ENCODE peak calls at places on chromosomes 16 and 17, in seven cellular contexts. T, G, R, B, J, S and E are unnamed samples.
A peak's percentile ranks its signal among the peaks of the same experiment; 100 is the strongest.

GRCh38 chr17:42407289-42407836 is 15.7 kb downstream of the CAVIN1 start:
- DNase-seq in R (peak; percentile 76), G (peak; percentile 96), S (peak; percentile 89), T (peak; percentile 96), J (peak; percentile 82), B (peak; percentile 89), E (peak; percentile 67)

GRCh38 chr17:58302919-58303551 is 22.3 kb upstream of the MPO start:
- DNase-seq in J (no peak), R (no peak), S (no peak), T (no peak), G (no peak), B (no peak), E (no peak)

GRCh38 chr16:29789775-29790182 is 772 bp upstream of the KIF22 start:
- DNase-seq in R (no peak), B (no peak), G (no peak), S (no peak), J (no peak), T (no peak), E (no peak)

GRCh38 chr16:16190546-16190945 is 32.7 kb downstream of the ABCC6 start:
- DNase-seq in R (no peak), S (no peak), B (no peak), G (no peak), J (no peak), T (no peak), E (no peak)

GRCh38 chr16:55471448-55472097 is 7.4 kb upstream of the MMP2 start:
- DNase-seq in G (no peak), J (no peak), S (no peak), R (peak; percentile 40), B (no peak), T (no peak), E (no peak)

GRCh38 chr16:27402964-27403600 is 1.1 kb downstream of the IL21R start:
- DNase-seq in S (peak; percentile 53), G (no peak), J (no peak), B (no peak), R (no peak), T (no peak), E (no peak)

GRCh38 chr17:19707728-19708221 is 8.6 kb downstream of the SLC47A2 start:
- DNase-seq in T (no peak), R (no peak), S (peak; percentile 48), J (peak; percentile 47), G (no peak), B (no peak), E (no peak)

GRCh38 chr17:44928950-44929720 is 13.8 kb upstream of the GFAP start:
- DNase-seq in S (no peak), B (no peak), R (no peak), J (no peak), T (no peak), G (peak; percentile 76), E (no peak)

GRCh38 chr17:29219378-29220047 is 27.1 kb upstream of the CRYBA1 start:
- DNase-seq in T (peak; percentile 79), R (peak; percentile 92), S (peak; percentile 82), J (peak; percentile 56), G (peak; percentile 89), B (peak; percentile 81), E (peak; percentile 81)

GRCh38 chr16:27550582-27550920 is 607 bp downstream of the KATNIP start:
- DNase-seq in T (no peak), S (no peak), J (no peak), R (no peak), G (no peak), B (no peak), E (no peak)

GRCh38 chr16:31428638-31429247 is 583 bp upstream of the COX6A2 start:
- DNase-seq in T (no peak), S (no peak), B (no peak), G (no peak), J (no peak), R (no peak), E (no peak)

GRCh38 chr17:63413128-63413527 is 33.0 kb downstream of the CYB561 start:
- DNase-seq in R (no peak), T (no peak), J (no peak), S (no peak), B (no peak), G (no peak), E (no peak)

GRCh38 chr17:39673335-39674081 is 5.3 kb downstream of the PNMT start:
- DNase-seq in S (no peak), R (no peak), B (no peak), J (no peak), G (no peak), T (no peak), E (no peak)

GRCh38 chr16:6827272-6827671 is 505.4 kb upstream of the RBFOX1 start:
- DNase-seq in B (no peak), R (no peak), T (no peak), J (no peak), G (peak; percentile 7), S (no peak), E (no peak)

GRCh38 chr17:14499976-14500375 is 199.1 kb downstream of the HS3ST3B1 start:
- DNase-seq in G (no peak), J (no peak), T (no peak), R (no peak), B (no peak), S (no peak), E (no peak)

GRCh38 chr16:30567160-30567990 is 4.1 kb downstream of the ZNF688 start:
- DNase-seq in G (no peak), S (no peak), R (no peak), B (no peak), T (no peak), J (no peak), E (no peak)

GRCh38 chr16:11398851-11399250 is 53.6 kb downstream of the RMI2 start:
- DNase-seq in B (no peak), G (no peak), J (no peak), S (no peak), R (no peak), T (no peak), E (no peak)

GRCh38 chr17:59771093-59771492 is 63.6 kb downstream of the VMP1 start:
- DNase-seq in J (no peak), G (no peak), S (no peak), T (no peak), R (no peak), B (no peak), E (no peak)

GRCh38 chr17:6496636-6497441 is 52.6 kb downstream of the PIMREG start:
- DNase-seq in R (no peak), B (no peak), G (no peak), S (no peak), J (no peak), T (no peak), E (no peak)

GRCh38 chr17:21248495-21248894 is 4.7 kb downstream of the NATD1 start:
- DNase-seq in J (no peak), T (no peak), S (no peak), G (no peak), R (no peak), B (no peak), E (no peak)

GRCh38 chr17:21249086-21249795 is 4.0 kb downstream of the NATD1 start:
- DNase-seq in T (no peak), B (no peak), J (no peak), S (no peak), G (no peak), R (no peak), E (no peak)

GRCh38 chr17:21251611-21252010 is 1.6 kb downstream of the NATD1 start:
- DNase-seq in T (no peak), J (no peak), B (no peak), R (no peak), G (no peak), S (no peak), E (no peak)

GRCh38 chr17:21250719-21251305 is 2.4 kb downstream of the NATD1 start:
- DNase-seq in J (no peak), G (no peak), T (no peak), R (no peak), B (no peak), S (no peak), E (no peak)

GRCh38 chr17:21249911-21250703 is 3.1 kb downstream of the NATD1 start:
- DNase-seq in S (no peak), T (no peak), B (no peak), G (no peak), J (no peak), R (no peak), E (no peak)
- TF ChIP-seq CTCF in S (no peak), T (no peak), B (no peak), G (no peak), J (no peak), R (no peak), E (no peak)

DNA sequence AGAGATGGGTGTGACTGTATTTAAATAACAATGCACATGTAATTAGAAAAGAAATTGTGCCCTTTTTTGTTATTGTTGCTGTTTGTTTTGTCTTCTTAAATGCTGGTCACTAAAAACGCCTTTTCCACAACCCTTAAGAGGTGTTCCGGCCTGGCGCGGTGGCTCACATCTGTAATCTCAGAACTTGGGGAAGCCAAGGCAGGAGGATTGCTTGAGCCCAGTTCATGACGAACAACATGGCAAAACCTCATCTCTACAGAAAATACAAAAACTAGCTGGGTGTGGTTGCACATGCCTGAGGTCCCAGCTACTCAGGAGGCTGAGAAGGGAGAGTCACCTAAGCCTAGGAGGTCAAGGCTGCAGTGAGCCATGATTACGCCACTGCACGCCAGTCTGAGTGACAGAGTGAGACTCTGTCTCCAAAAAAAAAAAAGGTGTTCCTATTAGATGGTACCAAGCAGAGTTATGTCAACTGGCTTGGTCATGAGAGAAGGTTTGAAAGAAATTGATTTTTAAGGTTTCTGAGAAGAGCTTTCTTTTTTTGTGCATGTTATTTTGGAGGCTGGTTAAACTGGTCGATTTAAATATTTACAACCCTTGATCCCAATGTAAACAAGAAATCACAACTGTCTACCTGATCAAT is 23.5 kb upstream of the RFFL start:
- DNase-seq in T (no peak), S (no peak), G (peak; percentile 48), R (peak; percentile 15), J (no peak), B (no peak), E (no peak)
- H3K4me3 ChIP-seq in T (no peak overlapping the region), S (no peak overlapping the region), G (no peak overlapping the region), R (no peak overlapping the region), J (no peak overlapping the region), B (no peak overlapping the region), E (no peak overlapping the region)

GRCh38 chr17:5181509-5182305 is 10.0 kb downstream of the ZNF594 start:
- DNase-seq in B (no peak), G (no peak), R (no peak), T (no peak), J (no peak), S (no peak), E (no peak)
- H3K9me3 ChIP-seq in B (peaks cover 91% of the 10 kb centered on the region), G (peaks cover 31% of the 10 kb centered on the region), R (peaks cover 74% of the 10 kb centered on the region), T (peaks cover 9% of the 10 kb centered on the region), J (peaks cover 100% of the 10 kb centered on the region), S (peaks cover 55% of the 10 kb centered on the region), E (peaks cover 2% of the 10 kb centered on the region)

GRCh38 chr17:77685881-77686486 is 272.5 kb upstream of the TNRC6C start:
- DNase-seq in G (no peak), T (no peak), S (no peak), B (no peak), R (no peak), J (no peak), E (no peak)

GRCh38 chr17:77687921-77688320 is 270.6 kb upstream of the TNRC6C start:
- DNase-seq in R (no peak), S (no peak), G (no peak), J (no peak), T (no peak), B (no peak), E (no peak)

GRCh38 chr17:77686903-77687302 is 271.6 kb upstream of the TNRC6C start:
- DNase-seq in J (no peak), S (no peak), R (no peak), G (no peak), T (no peak), B (no peak), E (no peak)

GRCh38 chr17:77687417-77687816 is 271.1 kb upstream of the TNRC6C start:
- DNase-seq in S (no peak), G (no peak), J (no peak), T (no peak), B (no peak), R (no peak), E (no peak)

GRCh38 chr17:77684803-77685580 is 273.5 kb upstream of the TNRC6C start:
- DNase-seq in B (no peak), G (no peak), J (no peak), S (no peak), R (no peak), T (no peak), E (no peak)
- TF ChIP-seq CTCF in B (no peak), G (no peak), J (no peak), S (no peak), R (no peak), T (no peak), E (no peak)